ENCODE peak calls at places on chromosomes 13 and 19, in four cellular contexts. P is A549, U is K562, V is GM12878. B is an unnamed sample.
A peak's percentile ranks its signal among the peaks of the same experiment; 100 is the strongest.

GRCh38 chr13:48875071-48875470 is 100.6 kb upstream of the FNDC3A start:
- DNase-seq in V (no peak), P (no peak), U (no peak), B (no peak)

GRCh38 chr13:95404141-95404882 is 103.1 kb upstream of the ABCC4 start:
- DNase-seq in P (peak; percentile 77), U (peak; percentile 76), V (peak; percentile 48), B (peak; percentile 81)

GRCh38 chr19:33501957-33502356 is 19.6 kb downstream of the PEPD start:
- DNase-seq in U (no peak), V (no peak), P (no peak), B (no peak)

GRCh38 chr13:97223711-97224461 is 1.8 kb downstream of the MBNL2 start:
- DNase-seq in U (peak; percentile 35), P (peak; percentile 25), V (no peak), B (no peak)

GRCh38 chr13:32136061-32136460 is 104.5 kb downstream of the FRY start:
- DNase-seq in U (no peak), P (no peak), V (no peak), B (no peak)

GRCh38 chr19:51798958-51799310 is 4.0 kb downstream of the FPR3 start:
- DNase-seq in U (no peak), V (no peak), P (no peak), B (no peak)

GRCh38 chr13:110580800-110581199 is 19.3 kb upstream of the RAB20 start:
- DNase-seq in P (no peak), V (no peak), U (no peak), B (no peak)

GRCh38 chr13:112702341-112702982 is 12.6 kb downstream of the ATP11A start:
- DNase-seq in V (no peak), U (no peak), P (no peak), B (no peak)

GRCh38 chr19:44653977-44654784 is 10.5 kb downstream of the PVR start:
- DNase-seq in V (peak; percentile 38), U (peak; percentile 58), P (peak; percentile 87), B (no peak)

GRCh38 chr19:36152061-36152885 is at the start of gene COX7A1:
- DNase-seq in P (no peak), V (no peak), U (peak; percentile 26), B (no peak)

GRCh38 chr13:27621366-27622101 is at the start of gene POLR1D:
- DNase-seq in U (peak; percentile 84), V (peak; percentile 41), P (peak; percentile 38), B (peak; percentile 91)

GRCh38 chr13:27619093-27619705 is 1.1 kb downstream of the LNX2 start:
- DNase-seq in P (no peak), V (no peak), U (no peak), B (no peak)

GRCh38 chr13:27621116-27621365 is 651 bp upstream of the POLR1D start:
- DNase-seq in V (no peak), P (no peak), U (no peak), B (no peak)

GRCh38 chr13:27620377-27621115 is at the start of gene LNX2:
- DNase-seq in U (peak; percentile 93), P (peak; percentile 80), V (peak; percentile 80), B (peak; percentile 98)

GRCh38 chr13:27619711-27620376 is 485 bp downstream of the LNX2 start:
- DNase-seq in V (no peak), U (no peak), P (peak; percentile 8), B (peak; percentile 70)
- TF ChIP-seq SMC3 in V (no peak), U (no peak), P (no peak), B (no peak)

DNA sequence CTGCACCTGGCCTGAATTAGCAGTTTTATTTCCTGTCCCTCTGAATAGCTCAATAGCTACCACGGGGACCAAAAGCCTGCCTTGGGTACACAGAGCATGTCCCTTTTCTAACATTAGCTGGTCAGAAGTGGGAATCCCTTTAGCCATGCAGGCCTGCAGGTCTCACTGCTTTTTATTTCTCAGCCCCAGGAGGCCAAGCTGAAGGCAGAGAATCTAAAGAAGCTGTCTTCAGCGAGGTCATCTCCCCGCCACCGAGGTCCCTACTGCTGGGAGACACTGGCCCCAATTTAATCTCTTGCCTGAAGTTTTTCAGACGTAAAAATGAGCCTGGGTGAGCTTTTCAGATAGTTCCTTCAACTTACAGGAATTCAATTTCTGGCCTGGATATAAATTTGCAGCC is 40.7 kb downstream of the PIN1 start:
- DNase-seq in V (no peak), P (no peak), U (no peak), B (no peak)
- TF ChIP-seq EP300 in V (no peak), P (no peak), U (no peak), B (no peak)

GRCh38 chr19:17332677-17333581 is 1.7 kb downstream of the ANO8 start:
- DNase-seq in U (peak; percentile 85), P (peak; percentile 41), V (peak; percentile 40), B (peak; percentile 86)
- TF ChIP-seq RCOR1 in U (peak; percentile 21), P (no peak), V (no peak), B (no peak)

GRCh38 chr13:66534561-66534960 is 695.6 kb downstream of the PCDH9 start:
- DNase-seq in V (no peak), P (no peak), U (no peak), B (no peak)
- TF ChIP-seq SMC3 in V (no peak), P (no peak), U (no peak), B (no peak)

B was measured in SK-N-SH.